ENCODE peak calls at places on chromosomes 11 and 22, in six cellular contexts. One of them, this sample, is unnamed.

GRCh38 chr22:21106000-21106399 is 60.3 kb downstream of the LRRC74B start:
- DNase-seq in posterior vena cava: no peak
- DNase-seq in sciatic nerve: no peak
- DNase-seq in islet precursor cell: no peak
- DNase-seq in NCI-H1092: no peak
- DNase-seq in NCI-H1436: no peak
- DNase-seq in this sample: no peak

GRCh38 chr22:49276567-49276966 is 551.1 kb downstream of the BRD1 start:
- DNase-seq in posterior vena cava: no peak
- DNase-seq in sciatic nerve: no peak
- DNase-seq in islet precursor cell: no peak
- DNase-seq in NCI-H1092: no peak
- DNase-seq in NCI-H1436: no peak
- DNase-seq in this sample: no peak

GRCh38 chr22:23772315-23773246 is at the start of gene MMP11:
- DNase-seq in posterior vena cava: peak
- DNase-seq in sciatic nerve: peak
- DNase-seq in islet precursor cell: peak
- DNase-seq in NCI-H1092: peak
- DNase-seq in NCI-H1436: peak
- DNase-seq in this sample: no peak

GRCh38 chr11:62306227-62306626 is 7.4 kb upstream of the SCGB1D4 start:
- DNase-seq in posterior vena cava: no peak
- DNase-seq in sciatic nerve: no peak
- DNase-seq in islet precursor cell: no peak
- DNase-seq in NCI-H1092: no peak
- DNase-seq in NCI-H1436: no peak
- DNase-seq in this sample: no peak

GRCh38 chr11:48064306-48064705 is 83.9 kb downstream of the PTPRJ start:
- DNase-seq in posterior vena cava: no peak
- DNase-seq in sciatic nerve: no peak
- DNase-seq in islet precursor cell: no peak
- DNase-seq in NCI-H1092: no peak
- DNase-seq in NCI-H1436: no peak
- DNase-seq in this sample: no peak

GRCh38 chr11:73784080-73784634 is 3.5 kb upstream of the MRPL48 start:
- DNase-seq in posterior vena cava: peak
- DNase-seq in sciatic nerve: no peak
- DNase-seq in islet precursor cell: peak
- DNase-seq in NCI-H1092: no peak
- DNase-seq in NCI-H1436: no peak
- DNase-seq in this sample: no peak

GRCh38 chr22:48749555-48750227 is 1078.0 kb downstream of the BRD1 start:
- DNase-seq in posterior vena cava: no peak
- DNase-seq in sciatic nerve: peak
- DNase-seq in islet precursor cell: peak
- DNase-seq in NCI-H1092: no peak
- DNase-seq in NCI-H1436: no peak
- DNase-seq in this sample: no peak

GRCh38 chr11:58490827-58491226 is 17.1 kb downstream of the OR5B21 start:
- DNase-seq in posterior vena cava: no peak
- DNase-seq in sciatic nerve: no peak
- DNase-seq in islet precursor cell: no peak
- DNase-seq in NCI-H1092: no peak
- DNase-seq in NCI-H1436: no peak
- DNase-seq in this sample: no peak

GRCh38 chr11:83717551-83717950 is 431.4 kb upstream of the CCDC90B start:
- DNase-seq in posterior vena cava: no peak
- DNase-seq in sciatic nerve: no peak
- DNase-seq in islet precursor cell: peak
- DNase-seq in NCI-H1092: no peak
- DNase-seq in NCI-H1436: no peak
- DNase-seq in this sample: no peak

GRCh38 chr22:27207907-27208306 is 550.5 kb downstream of the MIAT start:
- DNase-seq in posterior vena cava: no peak
- DNase-seq in sciatic nerve: no peak
- DNase-seq in islet precursor cell: peak
- DNase-seq in NCI-H1092: peak
- DNase-seq in NCI-H1436: no peak
- DNase-seq in this sample: peak

GRCh38 chr11:104306862-104307474 is 143.0 kb upstream of the PDGFD start:
- DNase-seq in posterior vena cava: no peak
- DNase-seq in sciatic nerve: no peak
- DNase-seq in islet precursor cell: no peak
- DNase-seq in NCI-H1092: no peak
- DNase-seq in NCI-H1436: no peak
- DNase-seq in this sample: no peak

GRCh38 chr22:47361247-47361646 is 598.8 kb downstream of the TBC1D22A start:
- DNase-seq in posterior vena cava: no peak
- DNase-seq in sciatic nerve: no peak
- DNase-seq in islet precursor cell: no peak
- DNase-seq in NCI-H1092: no peak
- DNase-seq in NCI-H1436: no peak
- DNase-seq in this sample: no peak

GRCh38 chr11:8355418-8355742 is 91.7 kb upstream of the LMO1 start:
- DNase-seq in posterior vena cava: peak
- DNase-seq in sciatic nerve: no peak
- DNase-seq in islet precursor cell: no peak
- DNase-seq in NCI-H1092: no peak
- DNase-seq in NCI-H1436: no peak
- DNase-seq in this sample: no peak

GRCh38 chr11:75656044-75656726 is 12.7 kb downstream of the MAP6 start:
- DNase-seq in posterior vena cava: no peak
- DNase-seq in sciatic nerve: no peak
- DNase-seq in islet precursor cell: no peak
- DNase-seq in NCI-H1092: no peak
- DNase-seq in NCI-H1436: no peak
- DNase-seq in this sample: no peak

GRCh38 chr22:49320714-49321476 is 506.8 kb downstream of the BRD1 start:
- DNase-seq in posterior vena cava: peak
- DNase-seq in sciatic nerve: peak
- DNase-seq in islet precursor cell: peak
- DNase-seq in NCI-H1092: no peak
- DNase-seq in NCI-H1436: no peak
- DNase-seq in this sample: no peak

This sample was measured in Caki2.